ENCODE peak calls at places on chromosomes 12 and 14, in eight cellular contexts. A is WTC11; W is AG10803; P is adrenal gland; I is stimulated activated CD4-positive, alpha-beta T cell treated with anti-CD3 and anti-CD28 coated beads, TNF-alpha, amount 100 ng/mL, for 4 hours; F is EH; J is T-helper 2 cell treated with Interferon-gamma antibody and Interleukin-4, amounts not matched to agents 5 μg/mL and 100 μg/mL, for 36 hours; X is amniotic stem cell. E is an unnamed sample.

GRCh38 chr12:47773062-47773857 is at the start of gene SLC48A1:
- DNase-seq in A (peak), W (peak), P (peak), I (peak), F (peak), J (peak), X (peak), E (peak)

GRCh38 chr12:91781114-91781513 is 364.5 kb downstream of the BTG1 start:
- DNase-seq in A (no peak), W (peak), P (no peak), I (no peak), F (peak), J (no peak), X (no peak), E (peak)

GRCh38 chr14:92456215-92457017 is 57.2 kb upstream of the RIN3 start:
- DNase-seq in A (peak), W (peak), P (peak), I (no peak), F (peak), J (no peak), X (peak), E (peak)

GRCh38 chr14:105532735-105533141 is 6.4 kb downstream of the TMEM121 start:
- DNase-seq in A (peak), W (peak), P (no peak), I (no peak), F (peak), J (no peak), X (no peak), E (peak)

GRCh38 chr12:19316420-19316819 is 122.9 kb upstream of the AEBP2 start:
- DNase-seq in A (no peak), W (peak), P (peak), I (no peak), F (peak), J (no peak), X (no peak), E (peak)

GRCh38 chr12:68612245-68612644 is 1.5 kb downstream of the RAP1B start:
- DNase-seq in A (no peak), W (peak), P (no peak), I (no peak), F (peak), J (no peak), X (no peak), E (peak)

GRCh38 chr12:124703852-124704251 is 136.4 kb upstream of the NCOR2 start:
- DNase-seq in A (no peak), W (no peak), P (no peak), I (no peak), F (peak), J (no peak), X (no peak), E (no peak)

GRCh38 chr12:92538970-92539749 is 163.6 kb upstream of the PLEKHG7 start:
- DNase-seq in A (no peak), W (peak), P (no peak), I (no peak), F (peak), J (peak), X (no peak), E (peak)

E was measured in fibroblast of pulmonary artery.